ENCODE peak calls at places on chromosomes 5 and 9, in nine cellular contexts. S is NCI-H460, P is T1000, C is HT1080, R is fibroblast of pulmonary artery, O is COLO829, E is AG08396, B is left ventricle myocardium inferior, K is fibroblast of the conjunctiva. Y is an unnamed sample.

GRCh38 chr5:6181147-6181729 is 197.1 kb downstream of the MED10 start:
- DNase-seq in B (no peak), R (no peak), O (no peak), E (no peak), K (no peak), P (no peak), S (no peak), C (no peak), Y (no peak)

GRCh38 chr9:134544388-134545212 is 97.0 kb upstream of the COL5A1 start:
- DNase-seq in K (peak; percentile 38), B (peak; percentile 33), P (peak; percentile 14), S (no peak), R (peak; percentile 77), O (peak; percentile 94), E (peak; percentile 86), C (peak; percentile 85), Y (peak; percentile 57)

GRCh38 chr9:70049236-70049635 is 5.6 kb downstream of the MAMDC2 start:
- DNase-seq in E (peak; percentile 76), K (peak; percentile 31), R (peak; percentile 81), O (peak; percentile 76), P (no peak), C (peak; percentile 83), S (no peak), B (peak; percentile 52), Y (no peak)

GRCh38 chr5:78109891-78110324 is 184.6 kb downstream of the AP3B1 start:
- DNase-seq in B (no peak), E (no peak), S (no peak), O (no peak), K (no peak), C (no peak), P (no peak), R (no peak), Y (no peak)

GRCh38 chr9:738209-738915 is 103.1 kb upstream of the DMRT1 start:
- DNase-seq in P (peak; percentile 26), B (peak; percentile 71), C (peak; percentile 92), K (peak; percentile 38), S (peak; percentile 16), O (no peak), R (peak; percentile 81), E (peak; percentile 65), Y (no peak)

GRCh38 chr5:6801236-6801635 is 88.0 kb downstream of the TENT4A start:
- DNase-seq in R (no peak), E (no peak), O (no peak), S (no peak), C (no peak), K (no peak), B (no peak), P (no peak), Y (no peak)

GRCh38 chr9:12702160-12702758 is 9.1 kb downstream of the TYRP1 start:
- DNase-seq in P (no peak), B (no peak), C (peak; percentile 66), O (peak; percentile 45), S (peak; percentile 61), K (peak; percentile 34), R (peak; percentile 90), E (peak; percentile 49), Y (no peak)

GRCh38 chr5:16992006-16992405 is 55.9 kb upstream of the MYO10 start:
- DNase-seq in K (no peak), B (no peak), S (no peak), C (peak; percentile 96), E (peak; percentile 53), O (peak; percentile 20), P (peak; percentile 1), R (peak; percentile 22), Y (no peak)

GRCh38 chr5:164741376-164741775 is 1236.0 kb downstream of the MAT2B start:
- DNase-seq in K (no peak), R (no peak), C (peak; percentile 2), P (no peak), O (no peak), B (no peak), E (no peak), S (no peak), Y (no peak)

Y was measured in mesothelial cell of epicardium.